ENCODE peak calls at places on chromosomes 12 and 14, in eight cellular contexts. S is EL; A is NCI-H2081; N is transverse colon; L is AG08396; E is amniotic epithelial cell; H is activated T-cell treated with anti-CD3 and anti-CD28 coated beads for 1 hour; J is CD4-positive, alpha-beta memory T cell. Y is an unnamed sample.

GRCh38 chr12:132327351-132328171 is 1.8 kb downstream of the GALNT9 start:
- DNase-seq in J (no peak), A (no peak), N (peak), E (peak), H (no peak), L (peak), S (peak), Y (peak)

GRCh38 chr12:12007001-12007712 is 63.6 kb upstream of the BCL2L14 start:
- DNase-seq in A (no peak), J (peak), L (no peak), S (peak), N (no peak), E (peak), H (no peak), Y (no peak)

GRCh38 chr12:53684654-53685220 is 8.9 kb upstream of the ATP5MC2 start:
- DNase-seq in L (no peak), A (no peak), J (no peak), H (no peak), N (no peak), E (no peak), S (no peak), Y (no peak)

GRCh38 chr12:66776974-66777373 is 98.1 kb upstream of the GRIP1 start:
- DNase-seq in H (peak), E (no peak), A (no peak), S (no peak), N (no peak), J (no peak), L (no peak), Y (peak)

GRCh38 chr12:30939234-30939633 is 12.7 kb downstream of the TSPAN11 start:
- DNase-seq in L (no peak), S (no peak), J (no peak), A (no peak), N (no peak), E (no peak), H (no peak), Y (no peak)

GRCh38 chr14:91872011-91872476 is 4.7 kb upstream of the TC2N start:
- DNase-seq in N (no peak), H (no peak), A (no peak), S (no peak), J (peak), L (no peak), E (no peak), Y (peak)

GRCh38 chr12:94768398-94769039 is 118.2 kb upstream of the TMCC3 start:
- DNase-seq in J (no peak), E (no peak), A (no peak), H (no peak), L (no peak), N (peak), S (no peak), Y (no peak)

GRCh38 chr14:75520852-75521251 is 1.4 kb upstream of the BATF start:
- DNase-seq in N (no peak), A (no peak), S (no peak), L (no peak), J (no peak), H (no peak), E (no peak), Y (no peak)

GRCh38 chr12:63068857-63069442 is 82.1 kb downstream of the AVPR1A start:
- DNase-seq in N (no peak), S (peak), H (no peak), J (no peak), L (peak), A (peak), E (peak), Y (peak)

GRCh38 chr12:27460471-27460978 is 14.0 kb downstream of the SMCO2 start:
- DNase-seq in E (peak), H (no peak), A (no peak), S (no peak), N (peak), L (no peak), J (no peak), Y (peak)

GRCh38 chr14:31781578-31781977 is 220.4 kb downstream of the NUBPL start:
- DNase-seq in J (no peak), A (peak), E (no peak), H (no peak), S (peak), N (no peak), L (no peak), Y (no peak)

GRCh38 chr14:91371990-91372375 is 45.6 kb downstream of the CCDC88C start:
- DNase-seq in L (no peak), J (peak), S (no peak), H (no peak), E (no peak), N (no peak), A (no peak), Y (no peak)

GRCh38 chr14:64745511-64746041 is 41.4 kb downstream of the PLEKHG3 start:
- DNase-seq in E (peak), A (no peak), S (peak), N (no peak), L (peak), H (no peak), J (no peak), Y (no peak)

GRCh38 chr14:70972107-70972976 is 65.1 kb downstream of the PCNX1 start:
- DNase-seq in L (peak), S (peak), N (peak), H (peak), E (peak), A (peak), J (peak), Y (peak)

GRCh38 chr12:93094988-93095737 is 166.1 kb upstream of the EEA1 start:
- DNase-seq in E (no peak), J (no peak), S (no peak), H (no peak), L (no peak), A (no peak), N (no peak), Y (no peak)

GRCh38 chr12:52256165-52256935 is 18.1 kb upstream of the KRT86 start:
- DNase-seq in S (no peak), N (no peak), J (no peak), H (no peak), E (no peak), L (no peak), A (no peak), Y (no peak)

GRCh38 chr12:122062832-122063690 is 15.5 kb upstream of the MLXIP start:
- DNase-seq in A (peak), E (peak), S (peak), N (peak), J (no peak), H (no peak), L (peak), Y (no peak)

GRCh38 chr14:23605931-23606585 is 27.5 kb upstream of the JPH4 start:
- DNase-seq in E (no peak), L (no peak), A (no peak), H (no peak), J (no peak), S (no peak), N (no peak), Y (no peak)

GRCh38 chr12:80939231-80939950 is 1.7 kb upstream of the LIN7A start:
- DNase-seq in H (no peak), E (peak), S (peak), N (no peak), A (no peak), L (no peak), J (no peak), Y (no peak)

GRCh38 chr14:76872796-76873432 is 46.7 kb downstream of the LRRC74A start:
- DNase-seq in H (peak), L (peak), S (peak), A (peak), N (peak), E (peak), J (peak), Y (peak)

GRCh38 chr14:104115691-104116543 is 22.5 kb upstream of the KIF26A start:
- DNase-seq in L (no peak), N (peak), A (no peak), S (no peak), H (no peak), E (no peak), J (no peak), Y (no peak)